ENCODE peak calls at places on chromosome 20, in seven cellular contexts. X, C, B, Q, W, I and K are unnamed samples.

GRCh38 chr20:13723015-13723414 is 61.7 kb downstream of the ESF1 start:
- DNase-seq in X (no peak), C (no peak), B (no peak), Q (no peak), W (no peak), I (no peak), K (no peak)

GRCh38 chr20:48614593-48615274 is 213.1 kb downstream of the PREX1 start:
- DNase-seq in X (no peak), C (no peak), B (no peak), Q (no peak), W (no peak), I (no peak), K (no peak)

GRCh38 chr20:17712708-17713107 is 12.9 kb downstream of the BANF2 start:
- DNase-seq in X (no peak), C (no peak), B (no peak), Q (no peak), W (no peak), I (no peak), K (no peak)

GRCh38 chr20:50283922-50284810 is 93.5 kb downstream of the CEBPB start:
- DNase-seq in X (peak), C (no peak), B (no peak), Q (peak), W (no peak), I (no peak), K (no peak)

GRCh38 chr20:38789503-38790209 is 15.8 kb upstream of the PPP1R16B start:
- DNase-seq in X (no peak), C (no peak), B (no peak), Q (no peak), W (peak), I (no peak), K (no peak)

GRCh38 chr20:38222231-38222922 is 38.2 kb downstream of the KIAA1755 start:
- DNase-seq in X (peak), C (peak), B (peak), Q (peak), W (no peak), I (peak), K (peak)

GRCh38 chr20:20207872-20208271 is 155.5 kb downstream of the CFAP61 start:
- DNase-seq in X (no peak), C (no peak), B (no peak), Q (no peak), W (no peak), I (no peak), K (no peak)

GRCh38 chr20:49666906-49667305 is 46.8 kb downstream of the B4GALT5 start:
- DNase-seq in X (no peak), C (no peak), B (no peak), Q (no peak), W (no peak), I (no peak), K (no peak)

GRCh38 chr20:50690979-50691584 is at the start of gene RIPOR3:
- DNase-seq in X (no peak), C (no peak), B (no peak), Q (no peak), W (no peak), I (no peak), K (no peak)

GRCh38 chr20:58005581-58006345 is 222.7 kb downstream of the ANKRD60 start:
- DNase-seq in X (no peak), C (no peak), B (no peak), Q (peak), W (no peak), I (no peak), K (no peak)

GRCh38 chr20:34083137-34083536 is 28.9 kb downstream of the EIF2S2 start:
- DNase-seq in X (no peak), C (no peak), B (peak), Q (peak), W (peak), I (no peak), K (no peak)

GRCh38 chr20:39264506-39265172 is 302.5 kb downstream of the DHX35 start:
- DNase-seq in X (peak), C (peak), B (peak), Q (peak), W (peak), I (peak), K (no peak)

GRCh38 chr20:55172310-55173002 is 697.1 kb downstream of the DOK5 start:
- DNase-seq in X (no peak), C (no peak), B (no peak), Q (peak), W (no peak), I (no peak), K (no peak)

GRCh38 chr20:31838646-31839292 is 6.6 kb downstream of the FOXS1 start:
- DNase-seq in X (no peak), C (no peak), B (no peak), Q (no peak), W (no peak), I (no peak), K (no peak)

GRCh38 chr20:38291961-38292360 is 12.0 kb upstream of the BPI start:
- DNase-seq in X (no peak), C (no peak), B (no peak), Q (no peak), W (no peak), I (no peak), K (no peak)

GRCh38 chr20:53102361-53102760 is 130.2 kb downstream of the TSHZ2 start:
- DNase-seq in X (no peak), C (no peak), B (no peak), Q (no peak), W (no peak), I (no peak), K (no peak)

GRCh38 chr20:25308083-25308491 is 60.2 kb downstream of the PYGB start:
- DNase-seq in X (no peak), C (no peak), B (no peak), Q (no peak), W (no peak), I (no peak), K (no peak)

GRCh38 chr20:63132715-63133471 is 83.0 kb downstream of the YTHDF1 start:
- DNase-seq in X (no peak), C (no peak), B (peak), Q (no peak), W (no peak), I (no peak), K (no peak)

GRCh38 chr20:35320396-35321126 is 28.3 kb upstream of the FAM83C start:
- DNase-seq in X (no peak), C (no peak), B (no peak), Q (no peak), W (peak), I (no peak), K (no peak)

GRCh38 chr20:46207031-46207549 is 89.0 kb downstream of the CD40 start:
- DNase-seq in X (no peak), C (no peak), B (no peak), Q (no peak), W (no peak), I (no peak), K (no peak)

GRCh38 chr20:51732454-51732791 is 35.8 kb downstream of the ATP9A start:
- DNase-seq in X (no peak), C (no peak), B (no peak), Q (no peak), W (no peak), I (no peak), K (no peak)

GRCh38 chr20:25338112-25339023 is 52.3 kb downstream of the ABHD12 start:
- DNase-seq in X (no peak), C (no peak), B (no peak), Q (no peak), W (no peak), I (no peak), K (no peak)

GRCh38 chr20:23034721-23035671 is at the start of gene SSTR4:
- DNase-seq in X (no peak), C (no peak), B (no peak), Q (no peak), W (no peak), I (no peak), K (no peak)

GRCh38 chr20:17943343-17943742 is 25.3 kb downstream of the SNX5 start:
- DNase-seq in X (no peak), C (no peak), B (no peak), Q (no peak), W (no peak), I (no peak), K (no peak)

GRCh38 chr20:62894261-62894660 is 32.0 kb downstream of the DIDO1 start:
- DNase-seq in X (no peak), C (no peak), B (no peak), Q (no peak), W (no peak), I (no peak), K (no peak)

GRCh38 chr20:62285722-62286121 is 17.1 kb upstream of the ADRM1 start:
- DNase-seq in X (no peak), C (no peak), B (peak), Q (no peak), W (no peak), I (no peak), K (no peak)

GRCh38 chr20:46639587-46639986 is 11.7 kb downstream of the SLC13A3 start:
- DNase-seq in X (no peak), C (no peak), B (no peak), Q (no peak), W (no peak), I (no peak), K (no peak)

GRCh38 chr20:23180451-23180921 is 94.4 kb upstream of the CD93 start:
- DNase-seq in X (no peak), C (no peak), B (peak), Q (no peak), W (no peak), I (no peak), K (no peak)

GRCh38 chr20:58125726-58126125 is 102.7 kb downstream of the ANKRD60 start:
- DNase-seq in X (no peak), C (no peak), B (no peak), Q (no peak), W (no peak), I (no peak), K (no peak)

GRCh38 chr20:5675103-5676091 is 74.8 kb upstream of the SHLD1 start:
- DNase-seq in X (no peak), C (no peak), B (no peak), Q (no peak), W (no peak), I (no peak), K (no peak)

GRCh38 chr20:3766832-3767433 is 620 bp downstream of the ADISSP start:
- DNase-seq in X (no peak), C (no peak), B (no peak), Q (peak), W (no peak), I (no peak), K (no peak)

GRCh38 chr20:39775110-39775509 is 813.0 kb downstream of the DHX35 start:
- DNase-seq in X (no peak), C (no peak), B (peak), Q (no peak), W (peak), I (no peak), K (no peak)

GRCh38 chr20:43667341-43668132 is 623 bp downstream of the MYBL2 start:
- DNase-seq in X (peak), C (no peak), B (no peak), Q (peak), W (no peak), I (no peak), K (peak)

GRCh38 chr20:25685276-25686080 is 11.2 kb downstream of the ZNF337 start:
- DNase-seq in X (no peak), C (no peak), B (no peak), Q (no peak), W (no peak), I (no peak), K (no peak)